ENCODE peak calls at places on chromosomes 4 and X, in seven cellular contexts. O, B, K, U, Z, V and Q are unnamed samples.

GRCh38 chr4:169663894-169664293 is 43.5 kb downstream of the CLCN3 start:
- DNase-seq in O (no peak), B (no peak), K (no peak), U (peak), Z (no peak), V (no peak), Q (no peak)

GRCh38 chr4:150583287-150584197 is 1.6 kb downstream of the MAB21L2 start:
- DNase-seq in O (no peak), B (peak), K (no peak), U (peak), Z (no peak), V (no peak), Q (no peak)

GRCh38 chrX:133850414-133850813 is 135.0 kb downstream of the GPC3 start:
- DNase-seq in O (no peak), B (no peak), K (no peak), U (no peak), Z (no peak), V (no peak), Q (no peak)

GRCh38 chr4:75327804-75328512 is 186.2 kb downstream of the RCHY1 start:
- DNase-seq in O (no peak), B (no peak), K (no peak), U (no peak), Z (no peak), V (no peak), Q (no peak)

GRCh38 chr4:105944535-105944934 is 49.3 kb downstream of the NPNT start:
- DNase-seq in O (no peak), B (no peak), K (no peak), U (peak), Z (no peak), V (no peak), Q (no peak)

GRCh38 chr4:15186149-15186548 is 183.9 kb downstream of the CPEB2 start:
- DNase-seq in O (no peak), B (no peak), K (no peak), U (peak), Z (no peak), V (no peak), Q (no peak)

GRCh38 chr4:177367336-177367735 is 57.7 kb downstream of the NEIL3 start:
- DNase-seq in O (no peak), B (no peak), K (no peak), U (peak), Z (no peak), V (no peak), Q (no peak)

GRCh38 chr4:75895744-75896314 is 6.4 kb downstream of the PPEF2 start:
- DNase-seq in O (peak), B (no peak), K (no peak), U (peak), Z (no peak), V (no peak), Q (no peak)

GRCh38 chrX:47390676-47391234 is 20.4 kb downstream of the ZNF157 start:
- DNase-seq in O (no peak), B (no peak), K (no peak), U (no peak), Z (no peak), V (no peak), Q (no peak)

GRCh38 chrX:49155900-49156837 is 6.4 kb upstream of the MAGIX start:
- DNase-seq in O (peak), B (peak), K (peak), U (peak), Z (peak), V (peak), Q (peak)

GRCh38 chrX:100895365-100896075 is 21.4 kb upstream of the NOX1 start:
- DNase-seq in O (peak), B (no peak), K (no peak), U (peak), Z (peak), V (no peak), Q (no peak)

GRCh38 chrX:123219916-123220315 is 35.8 kb downstream of the GRIA3 start:
- DNase-seq in O (no peak), B (no peak), K (no peak), U (no peak), Z (no peak), V (no peak), Q (no peak)

GRCh38 chr4:145486603-145487002 is 5.0 kb downstream of the SMAD1 start:
- DNase-seq in O (no peak), B (no peak), K (no peak), U (no peak), Z (no peak), V (no peak), Q (no peak)

GRCh38 chrX:153646620-153647373 is at the start of gene DUSP9:
- DNase-seq in O (no peak), B (no peak), K (no peak), U (no peak), Z (no peak), V (no peak), Q (no peak)

GRCh38 chr4:119106036-119107000 is 29.3 kb upstream of the MYOZ2 start:
- DNase-seq in O (no peak), B (no peak), K (no peak), U (no peak), Z (no peak), V (no peak), Q (no peak)

GRCh38 chr4:187276786-187277408 is 553.2 kb upstream of the FAT1 start:
- DNase-seq in O (no peak), B (no peak), K (no peak), U (peak), Z (no peak), V (no peak), Q (no peak)

GRCh38 chr4:139535228-139535851 is 20.7 kb downstream of the SETD7 start:
- DNase-seq in O (no peak), B (no peak), K (no peak), U (no peak), Z (no peak), V (no peak), Q (no peak)

GRCh38 chr4:159308571-159309340 is 205.9 kb downstream of the RAPGEF2 start:
- DNase-seq in O (no peak), B (no peak), K (no peak), U (peak), Z (no peak), V (no peak), Q (no peak)

GRCh38 chr4:43394976-43395375 is 502.5 kb downstream of the GRXCR1 start:
- DNase-seq in O (no peak), B (no peak), K (no peak), U (peak), Z (no peak), V (no peak), Q (no peak)

GRCh38 chr4:52588097-52588496 is 71.0 kb downstream of the USP46 start:
- DNase-seq in O (peak), B (peak), K (no peak), U (peak), Z (no peak), V (no peak), Q (no peak)

GRCh38 chr4:127239902-127240575 is 392.7 kb upstream of the INTU start:
- DNase-seq in O (no peak), B (no peak), K (no peak), U (no peak), Z (no peak), V (no peak), Q (no peak)

GRCh38 chrX:21373637-21374162 is 518 bp upstream of the CNKSR2 start:
- DNase-seq in O (no peak), B (no peak), K (no peak), U (no peak), Z (no peak), V (peak), Q (no peak)

GRCh38 chr4:74181225-74181624 is 23.3 kb downstream of the MTHFD2L start:
- DNase-seq in O (no peak), B (no peak), K (no peak), U (peak), Z (no peak), V (no peak), Q (no peak)